ENCODE peak calls at places on chromosome 18, in five cellular contexts. Y is stimulated activated CD4-positive, alpha-beta T cell treated with anti-CD3 and anti-CD28 coated beads, Interleukin-15, amount 100 ng/mL, for 1 hour; J is ureter; L is stimulated activated CD8-positive, alpha-beta memory T cell treated with anti-CD3 and anti-CD28 coated beads, Interleukin-12 subunit alpha, Interleukin-12 subunit beta, amount 100 ng/mL, for 1 hour; Z is effector CD4-positive, alpha-beta T cell. B is an unnamed sample.

GRCh38 chr18:39513187-39513586 is 1947.6 kb upstream of the CELF4 start:
- DNase-seq in Z (no peak), Y (no peak), J (no peak), L (no peak), B (no peak)

GRCh38 chr18:55491606-55492005 is 96.4 kb downstream of the TCF4 start:
- DNase-seq in Y (no peak), J (no peak), L (no peak), Z (no peak), B (no peak)

GRCh38 chr18:39341106-39341505 is 1775.5 kb upstream of the CELF4 start:
- DNase-seq in L (no peak), Y (no peak), J (no peak), Z (no peak), B (no peak)

GRCh38 chr18:61929881-61930640 is 37.3 kb upstream of the RNF152 start:
- DNase-seq in L (no peak), J (no peak), Y (no peak), Z (no peak), B (no peak)

GRCh38 chr18:48607049-48607984 is 68.5 kb downstream of the CTIF start:
- DNase-seq in J (no peak), Y (no peak), Z (no peak), L (no peak), B (peak; percentile 44)

GRCh38 chr18:39421319-39421718 is 1855.7 kb upstream of the CELF4 start:
- DNase-seq in Y (no peak), J (no peak), L (no peak), Z (no peak), B (peak; percentile 42)

GRCh38 chr18:33983126-33983525 is 241.6 kb downstream of the NOL4 start:
- DNase-seq in Y (no peak), L (no peak), Z (no peak), J (no peak), B (no peak)

GRCh38 chr18:9737814-9738160 is 29.7 kb downstream of the RAB31 start:
- DNase-seq in J (peak; percentile 40), L (no peak), Y (no peak), Z (no peak), B (no peak)

GRCh38 chr18:50203801-50204604 is 9.1 kb upstream of the MYO5B start:
- DNase-seq in J (peak; percentile 54), L (no peak), Z (no peak), Y (no peak), B (no peak)

GRCh38 chr18:36349552-36349951 is 52.0 kb downstream of the FHOD3 start:
- DNase-seq in Z (no peak), Y (no peak), L (no peak), J (no peak), B (no peak)

GRCh38 chr18:1914489-1914888 is 656.8 kb downstream of the METTL4 start:
- DNase-seq in Z (no peak), J (no peak), L (no peak), Y (no peak), B (no peak)

GRCh38 chr18:62569081-62569480 is 46.3 kb downstream of the ZCCHC2 start:
- DNase-seq in J (no peak), Z (no peak), Y (no peak), L (no peak), B (no peak)

B was measured in right cardiac atrium.